ENCODE peak calls at places on chromosome 20, in ten cellular contexts. X, U, I, A, E, J, R, P, F and B are unnamed samples.
A peak's percentile ranks its signal among the peaks of the same experiment; 100 is the strongest.

GRCh38 chr20:10696650-10697049 is 22.9 kb upstream of the JAG1 start:
- DNase-seq in X (no peak), U (no peak), I (peak; percentile 53), A (no peak), E (no peak), J (peak; percentile 34), R (no peak), P (no peak), F (no peak), B (no peak)

GRCh38 chr20:25053207-25054132 is 4.5 kb downstream of the ACSS1 start:
- DNase-seq in X (no peak), U (no peak), I (no peak), A (no peak), E (peak; percentile 41), J (peak; percentile 26), R (no peak), P (peak; percentile 64), F (no peak), B (no peak)

GRCh38 chr20:1600736-1601135 is 19.1 kb downstream of the SIRPB1 start:
- DNase-seq in X (no peak), U (no peak), I (no peak), A (no peak), E (no peak), J (no peak), R (no peak), P (no peak), F (no peak), B (no peak)

GRCh38 chr20:6492396-6493055 is 275.0 kb upstream of the BMP2 start:
- DNase-seq in X (no peak), U (no peak), I (no peak), A (no peak), E (peak; percentile 25), J (no peak), R (peak; percentile 29), P (no peak), F (no peak), B (peak; percentile 41)

GRCh38 chr20:1888796-1889463 is 6.3 kb upstream of the SIRPA start:
- DNase-seq in X (peak; percentile 67), U (no peak), I (peak; percentile 62), A (no peak), E (peak; percentile 41), J (no peak), R (no peak), P (no peak), F (no peak), B (no peak)

GRCh38 chr20:39338977-39339376 is 376.8 kb downstream of the DHX35 start:
- DNase-seq in X (no peak), U (no peak), I (no peak), A (no peak), E (no peak), J (no peak), R (no peak), P (peak; percentile 5), F (no peak), B (no peak)

GRCh38 chr20:37898301-37899104 is 4.4 kb upstream of the VSTM2L start:
- DNase-seq in X (no peak), U (no peak), I (no peak), A (no peak), E (peak; percentile 3), J (no peak), R (no peak), P (no peak), F (no peak), B (no peak)

GRCh38 chr20:57614490-57615471 is 5.4 kb downstream of the ZBP1 start:
- DNase-seq in X (no peak), U (no peak), I (no peak), A (peak; percentile 6), E (no peak), J (no peak), R (no peak), P (no peak), F (no peak), B (no peak)

GRCh38 chr20:34579191-34579661 is 20.7 kb downstream of the MAP1LC3A start:
- DNase-seq in X (no peak), U (no peak), I (no peak), A (no peak), E (peak; percentile 82), J (no peak), R (peak; percentile 77), P (peak; percentile 56), F (no peak), B (peak; percentile 58)

GRCh38 chr20:2234788-2235187 is 61.0 kb upstream of the TGM3 start:
- DNase-seq in X (no peak), U (no peak), I (no peak), A (no peak), E (no peak), J (no peak), R (no peak), P (no peak), F (no peak), B (no peak)

GRCh38 chr20:3312940-3313656 is 74.1 kb upstream of the SLC4A11 start:
- DNase-seq in X (no peak), U (peak; percentile 39), I (no peak), A (no peak), E (peak; percentile 53), J (no peak), R (peak; percentile 30), P (no peak), F (no peak), B (peak; percentile 12)

GRCh38 chr20:11608736-11609135 is 309.0 kb upstream of the BTBD3 start:
- DNase-seq in X (no peak), U (no peak), I (peak; percentile 41), A (no peak), E (no peak), J (no peak), R (no peak), P (peak; percentile 3), F (no peak), B (no peak)

GRCh38 chr20:48100483-48100882 is 315.2 kb upstream of the SULF2 start:
- DNase-seq in X (no peak), U (no peak), I (no peak), A (no peak), E (no peak), J (no peak), R (no peak), P (no peak), F (no peak), B (no peak)

DNA sequence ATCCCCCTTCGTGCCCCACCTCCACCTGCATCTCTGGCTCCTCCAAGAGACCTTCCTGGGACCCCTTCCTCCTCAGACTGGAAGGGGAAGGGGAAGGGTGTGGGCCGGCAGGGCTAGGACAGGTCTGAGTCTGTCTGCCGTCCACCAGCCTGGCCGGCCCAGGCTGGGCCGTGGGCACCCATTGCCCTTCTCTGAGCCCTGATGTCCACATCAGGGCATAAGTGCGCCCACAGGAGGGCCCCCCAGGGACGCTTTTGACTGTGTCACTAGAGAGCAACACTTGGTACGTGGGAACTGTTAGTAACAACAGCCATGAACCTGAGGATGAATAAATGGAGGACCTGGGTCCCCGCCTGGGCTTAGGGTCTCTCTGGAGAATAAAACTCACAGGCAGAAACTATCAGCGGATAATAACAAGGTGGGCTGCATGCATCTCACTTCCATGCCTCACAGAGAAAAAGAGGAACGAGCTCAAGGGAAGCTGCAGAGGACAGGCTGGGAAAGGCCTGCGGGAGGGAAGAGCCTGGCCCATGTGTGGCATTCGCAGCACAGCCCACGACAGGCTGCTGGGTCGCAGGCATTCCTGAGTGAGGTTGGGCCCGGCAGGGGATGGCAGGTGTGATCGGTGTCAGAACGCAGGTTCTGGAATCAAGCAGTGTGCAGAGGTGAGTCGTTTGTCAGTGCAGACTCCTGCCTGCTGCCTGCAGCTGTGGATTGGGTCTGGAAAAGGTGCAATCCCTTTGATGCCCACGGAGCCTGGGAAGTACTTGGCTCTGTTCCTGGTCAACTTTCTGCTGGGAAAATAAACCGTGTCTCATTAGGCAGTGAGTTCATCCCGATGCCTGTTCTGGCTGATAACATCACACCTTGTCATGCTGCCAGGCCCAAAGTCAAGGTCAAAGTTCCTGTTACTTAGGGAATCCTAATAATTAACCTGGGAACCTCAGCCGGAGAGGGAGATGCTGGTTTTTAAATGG is 60.9 kb downstream of the BCAS4 start:
- DNase-seq in X (no peak), U (no peak), I (peak; percentile 94), A (no peak), E (peak; percentile 49), J (peak; percentile 63), R (no peak), P (no peak), F (no peak), B (peak; percentile 10)
- H3K4me3 ChIP-seq in X (no peak overlapping the region), U (no peak overlapping the region), I (no peak overlapping the region), A (no peak overlapping the region), E (no peak overlapping the region), J (no peak overlapping the region), R (no peak overlapping the region), P (no peak overlapping the region), F (no peak overlapping the region), B (no peak overlapping the region)

GRCh38 chr20:19137641-19138040 is 74.8 kb upstream of the SLC24A3 start:
- DNase-seq in X (no peak), U (no peak), I (no peak), A (no peak), E (no peak), J (no peak), R (no peak), P (no peak), F (no peak), B (no peak)
- TF ChIP-seq CTCF in X (no peak), U (no peak), I (no peak), A (no peak), E (no peak), J (no peak), R (no peak), P (no peak), F (no peak), B (no peak)

GRCh38 chr20:61647741-61648140 is 395.7 kb downstream of the CDH4 start:
- DNase-seq in X (no peak), U (no peak), I (no peak), A (no peak), E (no peak), J (no peak), R (no peak), P (no peak), F (no peak), B (no peak)
- H3K27me3 ChIP-seq in X (peaks cover 3% of the 10 kb centered on the region), U (no peaks in the 10 kb centered on the region), I (no peaks in the 10 kb centered on the region), A (no peaks in the 10 kb centered on the region), E (no peaks in the 10 kb centered on the region), J (no peaks in the 10 kb centered on the region), R (no peaks in the 10 kb centered on the region), P (no peaks in the 10 kb centered on the region), F (peaks cover 3% of the 10 kb centered on the region), B (peaks cover 3% of the 10 kb centered on the region)

GRCh38 chr20:59835057-59835447 is 98.4 kb downstream of the SYCP2 start:
- DNase-seq in X (no peak), U (no peak), I (no peak), A (no peak), E (no peak), J (no peak), R (peak; percentile 11), P (no peak), F (peak; percentile 22), B (no peak)

GRCh38 chr20:59836768-59837167 is 96.7 kb downstream of the SYCP2 start:
- DNase-seq in X (no peak), U (no peak), I (no peak), A (no peak), E (no peak), J (no peak), R (no peak), P (no peak), F (peak; percentile 27), B (no peak)

GRCh38 chr20:59835448-59836395 is 97.7 kb downstream of the SYCP2 start:
- DNase-seq in X (no peak), U (peak; percentile 5), I (no peak), A (no peak), E (peak; percentile 5), J (no peak), R (peak; percentile 38), P (peak; percentile 40), F (peak; percentile 30), B (peak; percentile 9)

GRCh38 chr20:59839372-59839771 is 94.1 kb downstream of the SYCP2 start:
- DNase-seq in X (no peak), U (no peak), I (no peak), A (no peak), E (no peak), J (no peak), R (no peak), P (no peak), F (no peak), B (no peak)

GRCh38 chr20:59837623-59838394 is 95.6 kb downstream of the SYCP2 start:
- DNase-seq in X (no peak), U (no peak), I (no peak), A (no peak), E (no peak), J (no peak), R (no peak), P (no peak), F (no peak), B (no peak)
- H3K4me3 ChIP-seq in X (no peak overlapping the region), U (no peak overlapping the region), I (no peak overlapping the region), A (no peak overlapping the region), E (no peak overlapping the region), J (no peak overlapping the region), R (no peak overlapping the region), P (no peak overlapping the region), F (no peak overlapping the region), B (no peak overlapping the region)